ENCODE peak calls at places on chromosomes 2 and 18, in five cellular contexts. Q, B, C, R and Y are unnamed samples.

GRCh38 chr2:130185896-130186295 is 3.8 kb downstream of the MZT2B start:
- DNase-seq in R (no peak), B (no peak), C (no peak), Q (no peak), Y (no peak)

GRCh38 chr2:230254152-230254881 is 28.8 kb downstream of the SP140 start:
- DNase-seq in B (no peak), Q (no peak), C (no peak), R (no peak), Y (no peak)

GRCh38 chr18:74114206-74114605 is 33.4 kb downstream of the FBXO15 start:
- DNase-seq in Q (no peak), C (no peak), R (no peak), B (no peak), Y (no peak)

GRCh38 chr2:86747708-86748627 is 27.9 kb downstream of the RMND5A start:
- DNase-seq in B (peak; percentile 17), R (no peak), C (no peak), Q (peak; percentile 53), Y (peak; percentile 79)

GRCh38 chr2:122660786-122661634 is 905.6 kb downstream of the TSN start:
- DNase-seq in R (no peak), Q (no peak), C (no peak), B (no peak), Y (no peak)

GRCh38 chr18:75129717-75130477 is 79.0 kb downstream of the PTGR3 start:
- DNase-seq in C (no peak), R (peak; percentile 79), Q (no peak), B (no peak), Y (no peak)

GRCh38 chr2:128195435-128195984 is 104.5 kb downstream of the UGGT1 start:
- DNase-seq in B (no peak), C (no peak), Q (no peak), R (no peak), Y (no peak)

GRCh38 chr18:49666045-49666444 is 104.2 kb downstream of the LIPG start:
- DNase-seq in B (no peak), C (no peak), Q (no peak), R (no peak), Y (no peak)

GRCh38 chr18:24633121-24633520 is 172.7 kb downstream of the HRH4 start:
- DNase-seq in C (no peak), Q (no peak), B (no peak), R (no peak), Y (no peak)

GRCh38 chr2:122639176-122639575 is 883.7 kb downstream of the TSN start:
- DNase-seq in C (no peak), R (no peak), Q (no peak), B (no peak), Y (no peak)

GRCh38 chr18:23136326-23137092 is 1.2 kb downstream of the CABLES1 start:
- DNase-seq in Q (no peak), R (no peak), C (no peak), B (peak; percentile 71), Y (no peak)

GRCh38 chr18:7517852-7518251 is 49.3 kb upstream of the PTPRM start:
- DNase-seq in Q (no peak), R (no peak), B (no peak), C (no peak), Y (no peak)

GRCh38 chr18:12699747-12700146 is 2.8 kb downstream of the CEP76 start:
- DNase-seq in R (no peak), C (no peak), Q (no peak), B (no peak), Y (no peak)

GRCh38 chr2:138421971-138422335 is 79.6 kb upstream of the SPOPL start:
- DNase-seq in B (no peak), Q (peak; percentile 7), C (no peak), R (no peak), Y (peak; percentile 71)

GRCh38 chr2:143426296-143426695 is 297.1 kb downstream of the ARHGAP15 start:
- DNase-seq in C (no peak), Q (peak; percentile 51), R (no peak), B (no peak), Y (peak; percentile 49)

GRCh38 chr2:146893500-146894041 is 951.3 kb upstream of the ACVR2A start:
- DNase-seq in R (no peak), C (no peak), B (no peak), Q (no peak), Y (no peak)

GRCh38 chr18:13612111-13612997 is 114.0 kb downstream of the FAM210A start:
- DNase-seq in Q (no peak), B (peak; percentile 75), C (no peak), R (peak; percentile 91), Y (no peak)

GRCh38 chr18:45642238-45642637 is 27.0 kb downstream of the SLC14A2 start:
- DNase-seq in R (no peak), Q (no peak), B (no peak), C (no peak), Y (no peak)

GRCh38 chr2:53422979-53423378 is 344.6 kb upstream of the CHAC2 start:
- DNase-seq in C (no peak), R (no peak), Q (no peak), B (peak; percentile 39), Y (peak; percentile 31)

GRCh38 chr2:132384491-132385186 is 32.0 kb upstream of the GPR39 start:
- DNase-seq in Q (no peak), R (no peak), B (no peak), C (no peak), Y (no peak)

GRCh38 chr2:174570325-174570958 is 27.2 kb downstream of the WIPF1 start:
- DNase-seq in B (no peak), C (no peak), R (no peak), Q (no peak), Y (no peak)

GRCh38 chr2:224221455-224221913 is 180.4 kb downstream of the FAM124B start:
- DNase-seq in R (no peak), C (peak; percentile 73), Q (peak; percentile 73), B (no peak), Y (peak; percentile 95)

GRCh38 chr2:70123051-70123828 is 36.0 kb downstream of the PCBP1 start:
- DNase-seq in B (no peak), Q (no peak), C (no peak), R (no peak), Y (no peak)

GRCh38 chr18:74498712-74499629 is 2.8 kb downstream of the CNDP2 start:
- DNase-seq in B (peak; percentile 78), Q (no peak), R (no peak), C (no peak), Y (no peak)

GRCh38 chr2:94986392-94986963 is 39.0 kb upstream of the MAL start:
- DNase-seq in R (no peak), C (peak; percentile 61), B (peak; percentile 73), Q (peak; percentile 38), Y (peak; percentile 42)

GRCh38 chr2:94984964-94985575 is 40.4 kb upstream of the MAL start:
- DNase-seq in B (no peak), Q (no peak), R (no peak), C (no peak), Y (no peak)

GRCh38 chr2:94990956-94991355 is 34.6 kb upstream of the MAL start:
- DNase-seq in R (no peak), B (no peak), Q (no peak), C (no peak), Y (no peak)

GRCh38 chr2:94985636-94986035 is 39.9 kb upstream of the MAL start:
- DNase-seq in B (no peak), C (no peak), R (no peak), Q (no peak), Y (no peak)

GRCh38 chr2:94987074-94988020 is 38.2 kb upstream of the MAL start:
- DNase-seq in C (no peak), R (no peak), Q (no peak), B (no peak), Y (no peak)
- TF ChIP-seq CTCF in C (no peak), R (no peak), Q (no peak), B (no peak), Y (no peak)

DNA sequence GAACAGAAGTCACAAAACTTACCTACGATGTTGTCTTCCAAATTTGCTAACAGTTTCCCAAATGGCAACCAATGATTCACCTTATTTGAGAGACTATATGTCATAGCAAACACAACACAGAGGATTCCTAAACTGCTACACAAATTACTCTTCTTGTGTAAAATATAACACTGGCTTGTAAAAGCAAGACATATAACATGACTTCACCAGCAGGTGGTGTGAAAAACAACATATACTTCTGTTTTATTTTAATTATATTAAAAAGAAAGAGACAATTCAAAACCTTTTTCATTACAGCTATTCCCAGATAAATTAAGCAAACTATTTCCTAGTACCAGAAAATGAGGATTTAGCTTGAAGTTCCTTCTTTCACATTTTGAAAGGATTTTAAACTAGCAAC is 62.2 kb downstream of the SCN3A start:
- DNase-seq in B (no peak), Q (no peak), R (no peak), C (no peak), Y (no peak)
- TF ChIP-seq CTCF in B (no peak), Q (peak; percentile 38), R (no peak), C (no peak), Y (no peak)

GRCh38 chr18:77645170-77645872 is 395.7 kb downstream of the GALR1 start:
- DNase-seq in C (no peak), Q (no peak), R (peak; percentile 70), B (no peak), Y (no peak)

GRCh38 chr18:77648415-77648814 is 398.8 kb downstream of the GALR1 start:
- DNase-seq in Q (no peak), C (no peak), R (peak; percentile 60), B (no peak), Y (no peak)

GRCh38 chr18:77650799-77651385 is 401.2 kb downstream of the GALR1 start:
- DNase-seq in B (peak; percentile 86), Q (no peak), R (peak; percentile 91), C (peak; percentile 36), Y (no peak)

GRCh38 chr18:77651441-77651840 is 401.8 kb downstream of the GALR1 start:
- DNase-seq in C (no peak), R (peak; percentile 75), B (no peak), Q (no peak), Y (no peak)

GRCh38 chr18:77647472-77647871 is 397.8 kb downstream of the GALR1 start:
- DNase-seq in Q (no peak), R (peak; percentile 77), B (no peak), C (no peak), Y (no peak)
- TF ChIP-seq CTCF in Q (no peak), R (no peak), B (no peak), C (no peak), Y (no peak)

GRCh38 chr2:172580544-172580943 is 24.7 kb downstream of the PDK1 start:
- DNase-seq in Q (no peak), C (no peak), R (no peak), B (no peak), Y (no peak)
- TF ChIP-seq CTCF in Q (no peak), C (no peak), R (no peak), B (no peak), Y (no peak)

GRCh38 chr2:8282858-8283252 is 399.0 kb upstream of the ID2 start:
- DNase-seq in C (no peak), B (no peak), R (no peak), Q (no peak), Y (no peak)

GRCh38 chr2:8288206-8288605 is 393.6 kb upstream of the ID2 start:
- DNase-seq in Q (no peak), R (no peak), C (no peak), B (no peak), Y (no peak)

GRCh38 chr2:8285898-8286297 is 396.0 kb upstream of the ID2 start:
- DNase-seq in B (no peak), C (no peak), Q (no peak), R (no peak), Y (no peak)

GRCh38 chr2:8281950-8282857 is 399.7 kb upstream of the ID2 start:
- DNase-seq in B (no peak), R (no peak), C (no peak), Q (no peak), Y (no peak)

GRCh38 chr2:8285081-8285480 is 396.8 kb upstream of the ID2 start:
- DNase-seq in Q (no peak), R (no peak), B (no peak), C (no peak), Y (no peak)
- TF ChIP-seq CTCF in Q (peak; percentile 14), R (no peak), B (no peak), C (no peak), Y (peak; percentile 25)